ENCODE peak calls at places on chromosome 13, in five cellular contexts. P is H9, K is IMR-90, T is H1, L is trophoblast cell. C is an unnamed sample.

GRCh38 chr13:71030789-71031188 is 836.2 kb downstream of the DACH1 start:
- DNase-seq in P (no peak), K (no peak), T (no peak), L (peak), C (no peak)

GRCh38 chr13:40536443-40537113 is 129.9 kb downstream of the FOXO1 start:
- DNase-seq in P (no peak), K (no peak), T (no peak), L (peak), C (no peak)

GRCh38 chr13:31504918-31505317 is 234.4 kb upstream of the RXFP2 start:
- DNase-seq in P (no peak), K (no peak), T (no peak), L (no peak), C (no peak)

GRCh38 chr13:79831556-79831955 is 350.6 kb downstream of the NDFIP2 start:
- DNase-seq in P (no peak), K (no peak), T (no peak), L (no peak), C (no peak)

GRCh38 chr13:57557979-57558529 is 73.5 kb upstream of the PCDH17 start:
- DNase-seq in P (no peak), K (no peak), T (no peak), L (peak), C (peak)

GRCh38 chr13:39571502-39572092 is 31.4 kb downstream of the LHFPL6 start:
- DNase-seq in P (no peak), K (no peak), T (no peak), L (no peak), C (no peak)

GRCh38 chr13:103537616-103538015 is 471.4 kb upstream of the SLC10A2 start:
- DNase-seq in P (no peak), K (no peak), T (no peak), L (no peak), C (no peak)

GRCh38 chr13:112181336-112182051 is 114.5 kb downstream of the SOX1 start:
- DNase-seq in P (no peak), K (no peak), T (no peak), L (no peak), C (no peak)

GRCh38 chr13:95535243-95535642 is 17.3 kb upstream of the CLDN10 start:
- DNase-seq in P (no peak), K (peak), T (no peak), L (peak), C (peak)

GRCh38 chr13:66809496-66809895 is 420.6 kb downstream of the PCDH9 start:
- DNase-seq in P (no peak), K (peak), T (no peak), L (no peak), C (peak)

GRCh38 chr13:60837806-60838205 is 440.8 kb downstream of the TDRD3 start:
- DNase-seq in P (no peak), K (no peak), T (no peak), L (no peak), C (peak)

GRCh38 chr13:57345526-57345925 is 178.5 kb downstream of the PRR20E start:
- DNase-seq in P (no peak), K (no peak), T (no peak), L (peak), C (no peak)

GRCh38 chr13:68076046-68076445 is 845.9 kb upstream of the PCDH9 start:
- DNase-seq in P (no peak), K (no peak), T (no peak), L (no peak), C (no peak)

GRCh38 chr13:35891973-35892441 is 239.2 kb downstream of the DCLK1 start:
- DNase-seq in P (no peak), K (peak), T (no peak), L (peak), C (no peak)

GRCh38 chr13:111343186-111343805 is 22.9 kb downstream of the TEX29 start:
- DNase-seq in P (peak), K (no peak), T (no peak), L (no peak), C (no peak)

GRCh38 chr13:98549728-98550317 is 27.1 kb downstream of the STK24 start:
- DNase-seq in P (no peak), K (peak), T (no peak), L (no peak), C (peak)

GRCh38 chr13:23466144-23467002 is 32.9 kb upstream of the SACS start:
- DNase-seq in P (peak), K (peak), T (no peak), L (peak), C (peak)

GRCh38 chr13:98014766-98015165 is 61.3 kb downstream of the IPO5 start:
- DNase-seq in P (no peak), K (peak), T (no peak), L (peak), C (peak)

GRCh38 chr13:55632402-55632801 is 1508.3 kb upstream of the PRR20A start:
- DNase-seq in P (no peak), K (no peak), T (no peak), L (no peak), C (no peak)

GRCh38 chr13:84980571-84980970 is 818.6 kb downstream of the SLITRK6 start:
- DNase-seq in P (no peak), K (no peak), T (no peak), L (no peak), C (no peak)

GRCh38 chr13:94660695-94661324 is 51.5 kb downstream of the SOX21 start:
- DNase-seq in P (no peak), K (peak), T (no peak), L (peak), C (peak)

GRCh38 chr13:43545317-43545874 is 241.4 kb downstream of the ENOX1 start:
- DNase-seq in P (no peak), K (no peak), T (no peak), L (no peak), C (peak)

GRCh38 chr13:97243915-97244820 is 22.0 kb downstream of the MBNL2 start:
- DNase-seq in P (no peak), K (no peak), T (no peak), L (no peak), C (no peak)

GRCh38 chr13:27158335-27158734 is 13.3 kb downstream of the USP12 start:
- DNase-seq in P (no peak), K (no peak), T (no peak), L (no peak), C (no peak)
- H4K91ac ChIP-seq in P (no peak), K (no peak), T (no peak), L (no peak), C (no peak)

DNA sequence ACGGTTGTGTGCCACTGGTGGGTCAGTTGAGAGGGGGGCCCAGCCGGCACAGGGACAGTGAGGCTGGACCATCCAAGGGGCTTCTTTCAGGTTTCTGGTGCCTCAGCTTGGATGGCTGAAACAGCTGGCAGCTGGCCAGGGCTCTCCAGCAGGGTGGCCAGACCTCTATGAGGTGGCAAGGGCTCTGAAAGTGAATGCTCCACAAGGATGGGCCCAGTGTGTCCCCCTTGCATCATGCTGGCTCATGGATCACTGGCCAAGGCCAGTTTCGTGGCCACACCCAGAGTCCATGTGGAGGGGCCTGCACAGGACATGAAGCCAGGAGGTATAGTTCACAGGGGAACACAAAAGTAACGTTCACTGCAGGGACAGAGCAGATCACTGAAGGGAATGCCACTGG is 49.6 kb downstream of the CDADC1 start:
- DNase-seq in P (no peak), K (no peak), T (no peak), L (no peak), C (no peak)
- H4K91ac ChIP-seq in P (no peak), K (no peak), T (no peak), L (no peak), C (no peak)

DNA sequence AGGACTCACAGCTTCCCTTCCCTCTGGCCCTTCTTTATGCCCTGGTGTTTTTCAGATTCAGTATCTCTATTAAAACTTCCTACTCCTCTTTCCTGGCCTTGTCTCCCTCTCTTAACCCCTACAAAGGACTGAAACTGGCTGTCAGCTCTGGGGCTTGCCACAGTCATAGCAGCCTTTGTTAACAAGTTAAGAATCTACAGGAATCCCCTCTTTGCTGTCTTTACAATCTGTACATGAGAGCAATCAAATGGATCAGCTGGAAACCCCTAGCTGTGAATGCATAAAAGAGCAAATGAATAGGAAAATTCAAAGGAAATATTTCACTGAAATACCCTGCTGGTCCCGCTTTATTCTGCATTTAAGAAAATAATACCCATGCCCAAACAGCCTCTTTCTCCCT is 192.4 kb downstream of the MZT1 start:
- DNase-seq in P (no peak), K (no peak), T (no peak), L (no peak), C (no peak)
- H4K91ac ChIP-seq in P (no peak), K (no peak), T (no peak), L (no peak), C (no peak)

GRCh38 chr13:114076329-114076761 is 56.1 kb downstream of the RASA3 start:
- DNase-seq in P (no peak), K (no peak), T (no peak), L (no peak), C (no peak)
- H4K91ac ChIP-seq in P (no peak), K (no peak), T (peak), L (no peak), C (peak)

C was measured in mesenchymal stem cell.